ENCODE peak calls at places on chromosome 19, in seven cellular contexts. One of them, this sample, is unnamed.

GRCh38 chr19:7348587-7349230 is at the start of gene ARHGEF18:
- DNase-seq in suprapubic skin: no peak
- DNase-seq in T-helper 1 cell: peak; percentile 48
- DNase-seq in activated T-cell treated with anti-CD3 and anti-CD28 coated beads, Interleukin-2, amount 50 U/mL, for 72 hours: peak; percentile 35
- DNase-seq in EH: no peak
- DNase-seq in ureter: no peak
- DNase-seq in hepatic stellate cell: no peak
- DNase-seq in this sample: no peak

GRCh38 chr19:23440791-23441190 is 45.5 kb upstream of the ZNF91 start:
- DNase-seq in activated T-cell treated with anti-CD3 and anti-CD28 coated beads, Interleukin-2, amount 50 U/mL, for 72 hours: peak; percentile 3
- DNase-seq in EH: no peak
- DNase-seq in ureter: no peak
- DNase-seq in hepatic stellate cell: no peak
- DNase-seq in T-helper 1 cell: no peak
- DNase-seq in suprapubic skin: no peak
- DNase-seq in this sample: peak; percentile 34

GRCh38 chr19:33490041-33490451 is 31.5 kb downstream of the PEPD start:
- DNase-seq in T-helper 1 cell: no peak
- DNase-seq in activated T-cell treated with anti-CD3 and anti-CD28 coated beads, Interleukin-2, amount 50 U/mL, for 72 hours: no peak
- DNase-seq in hepatic stellate cell: no peak
- DNase-seq in ureter: no peak
- DNase-seq in EH: no peak
- DNase-seq in suprapubic skin: peak; percentile 63
- DNase-seq in this sample: no peak

GRCh38 chr19:12804051-12804450 is 2.2 kb downstream of the THSD8 start:
- DNase-seq in hepatic stellate cell: no peak
- DNase-seq in ureter: no peak
- DNase-seq in T-helper 1 cell: no peak
- DNase-seq in activated T-cell treated with anti-CD3 and anti-CD28 coated beads, Interleukin-2, amount 50 U/mL, for 72 hours: no peak
- DNase-seq in EH: no peak
- DNase-seq in suprapubic skin: no peak
- DNase-seq in this sample: no peak

GRCh38 chr19:44718441-44719261 is 19.7 kb downstream of the CEACAM16 start:
- DNase-seq in T-helper 1 cell: no peak
- DNase-seq in EH: peak; percentile 86
- DNase-seq in ureter: peak; percentile 67
- DNase-seq in hepatic stellate cell: peak; percentile 73
- DNase-seq in activated T-cell treated with anti-CD3 and anti-CD28 coated beads, Interleukin-2, amount 50 U/mL, for 72 hours: no peak
- DNase-seq in suprapubic skin: no peak
- DNase-seq in this sample: no peak

GRCh38 chr19:37979547-37980082 is 72.6 kb downstream of the SIPA1L3 start:
- DNase-seq in T-helper 1 cell: no peak
- DNase-seq in EH: no peak
- DNase-seq in activated T-cell treated with anti-CD3 and anti-CD28 coated beads, Interleukin-2, amount 50 U/mL, for 72 hours: no peak
- DNase-seq in suprapubic skin: no peak
- DNase-seq in hepatic stellate cell: no peak
- DNase-seq in ureter: peak; percentile 70
- DNase-seq in this sample: no peak

GRCh38 chr19:44841255-44841654 is 4.8 kb upstream of the NECTIN2 start:
- DNase-seq in hepatic stellate cell: no peak
- DNase-seq in ureter: no peak
- DNase-seq in T-helper 1 cell: no peak
- DNase-seq in suprapubic skin: no peak
- DNase-seq in activated T-cell treated with anti-CD3 and anti-CD28 coated beads, Interleukin-2, amount 50 U/mL, for 72 hours: no peak
- DNase-seq in EH: no peak
- DNase-seq in this sample: no peak

GRCh38 chr19:56097776-56098175 is 23.3 kb downstream of the ZNF787 start:
- DNase-seq in activated T-cell treated with anti-CD3 and anti-CD28 coated beads, Interleukin-2, amount 50 U/mL, for 72 hours: no peak
- DNase-seq in hepatic stellate cell: no peak
- DNase-seq in suprapubic skin: no peak
- DNase-seq in T-helper 1 cell: no peak
- DNase-seq in ureter: no peak
- DNase-seq in EH: no peak
- DNase-seq in this sample: no peak

GRCh38 chr19:56885173-56885679 is 44.7 kb upstream of the PEG3 start:
- DNase-seq in EH: no peak
- DNase-seq in activated T-cell treated with anti-CD3 and anti-CD28 coated beads, Interleukin-2, amount 50 U/mL, for 72 hours: no peak
- DNase-seq in T-helper 1 cell: no peak
- DNase-seq in suprapubic skin: no peak
- DNase-seq in hepatic stellate cell: no peak
- DNase-seq in ureter: no peak
- DNase-seq in this sample: no peak

GRCh38 chr19:49987159-49987698 is 26.3 kb upstream of the SIGLEC11 start:
- DNase-seq in hepatic stellate cell: peak; percentile 80
- DNase-seq in activated T-cell treated with anti-CD3 and anti-CD28 coated beads, Interleukin-2, amount 50 U/mL, for 72 hours: peak; percentile 86
- DNase-seq in suprapubic skin: peak; percentile 85
- DNase-seq in EH: peak; percentile 90
- DNase-seq in T-helper 1 cell: peak; percentile 69
- DNase-seq in ureter: peak; percentile 82
- DNase-seq in this sample: peak; percentile 93

GRCh38 chr19:41774515-41774980 is 19.2 kb downstream of the CEACAM6 start:
- DNase-seq in EH: no peak
- DNase-seq in suprapubic skin: no peak
- DNase-seq in hepatic stellate cell: no peak
- DNase-seq in T-helper 1 cell: peak; percentile 30
- DNase-seq in ureter: no peak
- DNase-seq in activated T-cell treated with anti-CD3 and anti-CD28 coated beads, Interleukin-2, amount 50 U/mL, for 72 hours: peak; percentile 58
- DNase-seq in this sample: no peak

GRCh38 chr19:52941941-52942370 is 18.7 kb upstream of the ZNF888 start:
- DNase-seq in EH: peak; percentile 43
- DNase-seq in T-helper 1 cell: no peak
- DNase-seq in ureter: no peak
- DNase-seq in hepatic stellate cell: no peak
- DNase-seq in suprapubic skin: peak; percentile 77
- DNase-seq in activated T-cell treated with anti-CD3 and anti-CD28 coated beads, Interleukin-2, amount 50 U/mL, for 72 hours: peak; percentile 9
- DNase-seq in this sample: no peak

GRCh38 chr19:49512970-49513745 is 697 bp downstream of the FCGRT start:
- DNase-seq in activated T-cell treated with anti-CD3 and anti-CD28 coated beads, Interleukin-2, amount 50 U/mL, for 72 hours: peak; percentile 47
- DNase-seq in ureter: no peak
- DNase-seq in suprapubic skin: no peak
- DNase-seq in hepatic stellate cell: peak; percentile 60
- DNase-seq in EH: peak; percentile 41
- DNase-seq in T-helper 1 cell: no peak
- DNase-seq in this sample: no peak

GRCh38 chr19:52734340-52734892 is 428 bp downstream of the ZNF611 start:
- DNase-seq in EH: peak; percentile 23
- DNase-seq in T-helper 1 cell: no peak
- DNase-seq in hepatic stellate cell: peak; percentile 34
- DNase-seq in ureter: peak; percentile 45
- DNase-seq in activated T-cell treated with anti-CD3 and anti-CD28 coated beads, Interleukin-2, amount 50 U/mL, for 72 hours: peak; percentile 26
- DNase-seq in suprapubic skin: no peak
- DNase-seq in this sample: no peak

GRCh38 chr19:12796146-12797071 is 5.1 kb downstream of the JUNB start:
- DNase-seq in ureter: peak; percentile 83
- DNase-seq in hepatic stellate cell: peak; percentile 77
- DNase-seq in T-helper 1 cell: peak; percentile 60
- DNase-seq in activated T-cell treated with anti-CD3 and anti-CD28 coated beads, Interleukin-2, amount 50 U/mL, for 72 hours: peak; percentile 76
- DNase-seq in EH: peak; percentile 80
- DNase-seq in suprapubic skin: no peak
- DNase-seq in this sample: no peak

GRCh38 chr19:46198756-46199155 is 30.8 kb upstream of the IGFL1 start:
- DNase-seq in suprapubic skin: no peak
- DNase-seq in hepatic stellate cell: no peak
- DNase-seq in ureter: no peak
- DNase-seq in T-helper 1 cell: no peak
- DNase-seq in EH: no peak
- DNase-seq in activated T-cell treated with anti-CD3 and anti-CD28 coated beads, Interleukin-2, amount 50 U/mL, for 72 hours: no peak
- DNase-seq in this sample: no peak

GRCh38 chr19:51163257-51163656 is 21.2 kb downstream of the SIGLEC7 start:
- DNase-seq in EH: no peak
- DNase-seq in ureter: no peak
- DNase-seq in T-helper 1 cell: no peak
- DNase-seq in hepatic stellate cell: no peak
- DNase-seq in activated T-cell treated with anti-CD3 and anti-CD28 coated beads, Interleukin-2, amount 50 U/mL, for 72 hours: no peak
- DNase-seq in suprapubic skin: no peak
- DNase-seq in this sample: no peak

GRCh38 chr19:30498707-30499106 is 126.5 kb downstream of the ZNF536 start:
- DNase-seq in ureter: no peak
- DNase-seq in hepatic stellate cell: no peak
- DNase-seq in suprapubic skin: no peak
- DNase-seq in activated T-cell treated with anti-CD3 and anti-CD28 coated beads, Interleukin-2, amount 50 U/mL, for 72 hours: no peak
- DNase-seq in T-helper 1 cell: no peak
- DNase-seq in EH: no peak
- DNase-seq in this sample: no peak

GRCh38 chr19:51800849-51801244 is 5.9 kb downstream of the FPR3 start:
- DNase-seq in activated T-cell treated with anti-CD3 and anti-CD28 coated beads, Interleukin-2, amount 50 U/mL, for 72 hours: no peak
- DNase-seq in EH: no peak
- DNase-seq in hepatic stellate cell: no peak
- DNase-seq in ureter: no peak
- DNase-seq in T-helper 1 cell: no peak
- DNase-seq in suprapubic skin: no peak
- DNase-seq in this sample: no peak

GRCh38 chr19:15696654-15697194 is 23.8 kb downstream of the CYP4F12 start:
- DNase-seq in T-helper 1 cell: no peak
- DNase-seq in EH: no peak
- DNase-seq in ureter: no peak
- DNase-seq in activated T-cell treated with anti-CD3 and anti-CD28 coated beads, Interleukin-2, amount 50 U/mL, for 72 hours: no peak
- DNase-seq in suprapubic skin: no peak
- DNase-seq in hepatic stellate cell: no peak
- DNase-seq in this sample: no peak

GRCh38 chr19:31261651-31262331 is 87.4 kb downstream of the TSHZ3 start:
- DNase-seq in hepatic stellate cell: no peak
- DNase-seq in T-helper 1 cell: no peak
- DNase-seq in ureter: no peak
- DNase-seq in suprapubic skin: no peak
- DNase-seq in activated T-cell treated with anti-CD3 and anti-CD28 coated beads, Interleukin-2, amount 50 U/mL, for 72 hours: no peak
- DNase-seq in EH: no peak
- DNase-seq in this sample: no peak

GRCh38 chr19:31451686-31452325 is 102.6 kb upstream of the TSHZ3 start:
- DNase-seq in activated T-cell treated with anti-CD3 and anti-CD28 coated beads, Interleukin-2, amount 50 U/mL, for 72 hours: no peak
- DNase-seq in hepatic stellate cell: no peak
- DNase-seq in suprapubic skin: no peak
- DNase-seq in T-helper 1 cell: no peak
- DNase-seq in EH: peak; percentile 24
- DNase-seq in ureter: no peak
- DNase-seq in this sample: no peak

GRCh38 chr19:27776524-27776923 is 1436.4 kb downstream of the UQCRFS1 start:
- DNase-seq in suprapubic skin: no peak
- DNase-seq in T-helper 1 cell: no peak
- DNase-seq in hepatic stellate cell: no peak
- DNase-seq in EH: no peak
- DNase-seq in activated T-cell treated with anti-CD3 and anti-CD28 coated beads, Interleukin-2, amount 50 U/mL, for 72 hours: no peak
- DNase-seq in ureter: no peak
- DNase-seq in this sample: no peak

GRCh38 chr19:3766520-3766919 is 4.0 kb downstream of the MRPL54 start:
- DNase-seq in suprapubic skin: no peak
- DNase-seq in ureter: no peak
- DNase-seq in hepatic stellate cell: no peak
- DNase-seq in T-helper 1 cell: no peak
- DNase-seq in EH: no peak
- DNase-seq in activated T-cell treated with anti-CD3 and anti-CD28 coated beads, Interleukin-2, amount 50 U/mL, for 72 hours: no peak
- DNase-seq in this sample: no peak

GRCh38 chr19:58020129-58020528 is 13.7 kb upstream of the ZSCAN1 start:
- DNase-seq in T-helper 1 cell: no peak
- DNase-seq in suprapubic skin: no peak
- DNase-seq in activated T-cell treated with anti-CD3 and anti-CD28 coated beads, Interleukin-2, amount 50 U/mL, for 72 hours: no peak
- DNase-seq in hepatic stellate cell: no peak
- DNase-seq in ureter: no peak
- DNase-seq in EH: no peak
- DNase-seq in this sample: no peak

GRCh38 chr19:17333611-17334413 is 843 bp downstream of the ANO8 start:
- DNase-seq in EH: peak; percentile 85
- DNase-seq in ureter: no peak
- DNase-seq in activated T-cell treated with anti-CD3 and anti-CD28 coated beads, Interleukin-2, amount 50 U/mL, for 72 hours: peak; percentile 86
- DNase-seq in suprapubic skin: no peak
- DNase-seq in T-helper 1 cell: peak; percentile 47
- DNase-seq in hepatic stellate cell: peak; percentile 89
- DNase-seq in this sample: no peak

GRCh38 chr19:52331757-52332156 is 4.3 kb upstream of the ZNF610 start:
- DNase-seq in hepatic stellate cell: no peak
- DNase-seq in ureter: no peak
- DNase-seq in EH: no peak
- DNase-seq in T-helper 1 cell: no peak
- DNase-seq in suprapubic skin: no peak
- DNase-seq in activated T-cell treated with anti-CD3 and anti-CD28 coated beads, Interleukin-2, amount 50 U/mL, for 72 hours: no peak
- DNase-seq in this sample: no peak

GRCh38 chr19:5778402-5778801 is 6.1 kb downstream of the PRR22 start:
- DNase-seq in EH: no peak
- DNase-seq in activated T-cell treated with anti-CD3 and anti-CD28 coated beads, Interleukin-2, amount 50 U/mL, for 72 hours: no peak
- DNase-seq in hepatic stellate cell: no peak
- DNase-seq in T-helper 1 cell: no peak
- DNase-seq in suprapubic skin: no peak
- DNase-seq in ureter: no peak
- DNase-seq in this sample: no peak

GRCh38 chr19:8335343-8336071 is 7.6 kb downstream of the KANK3 start:
- DNase-seq in T-helper 1 cell: no peak
- DNase-seq in suprapubic skin: no peak
- DNase-seq in EH: no peak
- DNase-seq in ureter: no peak
- DNase-seq in hepatic stellate cell: no peak
- DNase-seq in activated T-cell treated with anti-CD3 and anti-CD28 coated beads, Interleukin-2, amount 50 U/mL, for 72 hours: peak; percentile 58
- DNase-seq in this sample: no peak

GRCh38 chr19:33802801-33803200 is 6.1 kb downstream of the KCTD15 start:
- DNase-seq in T-helper 1 cell: no peak
- DNase-seq in EH: no peak
- DNase-seq in activated T-cell treated with anti-CD3 and anti-CD28 coated beads, Interleukin-2, amount 50 U/mL, for 72 hours: no peak
- DNase-seq in ureter: no peak
- DNase-seq in hepatic stellate cell: no peak
- DNase-seq in suprapubic skin: no peak
- DNase-seq in this sample: no peak

GRCh38 chr19:33235269-33235995 is 9.8 kb upstream of the SLC7A10 start:
- DNase-seq in ureter: peak; percentile 80
- DNase-seq in suprapubic skin: peak; percentile 92
- DNase-seq in activated T-cell treated with anti-CD3 and anti-CD28 coated beads, Interleukin-2, amount 50 U/mL, for 72 hours: peak; percentile 82
- DNase-seq in EH: peak; percentile 68
- DNase-seq in T-helper 1 cell: peak; percentile 48
- DNase-seq in hepatic stellate cell: peak; percentile 86
- DNase-seq in this sample: peak; percentile 96

GRCh38 chr19:41746593-41747227 is 8.6 kb upstream of the CEACAM6 start:
- DNase-seq in EH: peak; percentile 51
- DNase-seq in activated T-cell treated with anti-CD3 and anti-CD28 coated beads, Interleukin-2, amount 50 U/mL, for 72 hours: peak; percentile 61
- DNase-seq in hepatic stellate cell: peak; percentile 36
- DNase-seq in T-helper 1 cell: peak; percentile 9
- DNase-seq in suprapubic skin: no peak
- DNase-seq in ureter: peak; percentile 56
- DNase-seq in this sample: no peak

GRCh38 chr19:48991823-48992570 is 1.1 kb downstream of the GYS1 start:
- DNase-seq in activated T-cell treated with anti-CD3 and anti-CD28 coated beads, Interleukin-2, amount 50 U/mL, for 72 hours: no peak
- DNase-seq in suprapubic skin: no peak
- DNase-seq in T-helper 1 cell: no peak
- DNase-seq in hepatic stellate cell: peak; percentile 97
- DNase-seq in ureter: peak; percentile 81
- DNase-seq in EH: peak; percentile 92
- DNase-seq in this sample: no peak

GRCh38 chr19:35043906-35044305 is 2.4 kb downstream of the HPN start:
- DNase-seq in EH: no peak
- DNase-seq in ureter: no peak
- DNase-seq in suprapubic skin: no peak
- DNase-seq in T-helper 1 cell: no peak
- DNase-seq in hepatic stellate cell: no peak
- DNase-seq in activated T-cell treated with anti-CD3 and anti-CD28 coated beads, Interleukin-2, amount 50 U/mL, for 72 hours: no peak
- DNase-seq in this sample: no peak

GRCh38 chr19:7898967-7899366 is 4.7 kb upstream of the MAP2K7 start:
- DNase-seq in suprapubic skin: no peak
- DNase-seq in hepatic stellate cell: no peak
- DNase-seq in activated T-cell treated with anti-CD3 and anti-CD28 coated beads, Interleukin-2, amount 50 U/mL, for 72 hours: no peak
- DNase-seq in ureter: no peak
- DNase-seq in T-helper 1 cell: no peak
- DNase-seq in EH: no peak
- DNase-seq in this sample: no peak

GRCh38 chr19:42173695-42174094 is 41.4 kb upstream of the POU2F2 start:
- DNase-seq in suprapubic skin: no peak
- DNase-seq in EH: no peak
- DNase-seq in ureter: no peak
- DNase-seq in hepatic stellate cell: no peak
- DNase-seq in activated T-cell treated with anti-CD3 and anti-CD28 coated beads, Interleukin-2, amount 50 U/mL, for 72 hours: no peak
- DNase-seq in T-helper 1 cell: no peak
- DNase-seq in this sample: no peak

This sample was measured in esophagus muscularis mucosa.